ENCODE peak calls at places on chromosomes 2 and 18, in ten cellular contexts. One of them, this sample, is unnamed.

GRCh38 chr2:45968946-45969584 is 317.6 kb downstream of the PRKCE start:
- DNase-seq in endothelial cell: no peak
- DNase-seq in NCI-H1417: no peak
- DNase-seq in IMR-90: peak
- DNase-seq in nephron progenitor cell: peak
- DNase-seq in hippocampal formation: no peak
- DNase-seq in amniotic epithelial cell: no peak
- DNase-seq in activated effector memory CD4-positive, alpha-beta T cell treated with Interleukin-2 at 50 U/mL for 16 hours: no peak
- DNase-seq in brain microvascular endothelial cell: peak
- DNase-seq in ascending aorta: no peak
- DNase-seq in this sample: no peak

GRCh38 chr2:176558574-176559140 is 289.4 kb downstream of the MTX2 start:
- DNase-seq in brain microvascular endothelial cell: no peak
- DNase-seq in ascending aorta: no peak
- DNase-seq in endothelial cell: no peak
- DNase-seq in hippocampal formation: no peak
- DNase-seq in activated effector memory CD4-positive, alpha-beta T cell treated with Interleukin-2 at 50 U/mL for 16 hours: no peak
- DNase-seq in amniotic epithelial cell: no peak
- DNase-seq in IMR-90: no peak
- DNase-seq in nephron progenitor cell: no peak
- DNase-seq in NCI-H1417: no peak
- DNase-seq in this sample: no peak

GRCh38 chr2:38498039-38498438 is 104.7 kb downstream of the HNRNPLL start:
- DNase-seq in amniotic epithelial cell: no peak
- DNase-seq in brain microvascular endothelial cell: no peak
- DNase-seq in endothelial cell: no peak
- DNase-seq in ascending aorta: no peak
- DNase-seq in activated effector memory CD4-positive, alpha-beta T cell treated with Interleukin-2 at 50 U/mL for 16 hours: no peak
- DNase-seq in nephron progenitor cell: peak
- DNase-seq in NCI-H1417: peak
- DNase-seq in IMR-90: no peak
- DNase-seq in hippocampal formation: no peak
- DNase-seq in this sample: no peak

GRCh38 chr2:153986488-153987229 is 114.9 kb downstream of the GALNT13 start:
- DNase-seq in brain microvascular endothelial cell: no peak
- DNase-seq in amniotic epithelial cell: peak
- DNase-seq in NCI-H1417: no peak
- DNase-seq in hippocampal formation: no peak
- DNase-seq in activated effector memory CD4-positive, alpha-beta T cell treated with Interleukin-2 at 50 U/mL for 16 hours: no peak
- DNase-seq in nephron progenitor cell: no peak
- DNase-seq in ascending aorta: no peak
- DNase-seq in IMR-90: no peak
- DNase-seq in endothelial cell: no peak
- DNase-seq in this sample: no peak

GRCh38 chr2:165016772-165017411 is 61.6 kb upstream of the SLC38A11 start:
- DNase-seq in ascending aorta: no peak
- DNase-seq in nephron progenitor cell: peak
- DNase-seq in NCI-H1417: no peak
- DNase-seq in amniotic epithelial cell: peak
- DNase-seq in IMR-90: peak
- DNase-seq in hippocampal formation: peak
- DNase-seq in brain microvascular endothelial cell: peak
- DNase-seq in endothelial cell: peak
- DNase-seq in activated effector memory CD4-positive, alpha-beta T cell treated with Interleukin-2 at 50 U/mL for 16 hours: no peak
- DNase-seq in this sample: peak

GRCh38 chr2:138435701-138436100 is 65.9 kb upstream of the SPOPL start:
- DNase-seq in NCI-H1417: no peak
- DNase-seq in activated effector memory CD4-positive, alpha-beta T cell treated with Interleukin-2 at 50 U/mL for 16 hours: no peak
- DNase-seq in nephron progenitor cell: no peak
- DNase-seq in endothelial cell: no peak
- DNase-seq in IMR-90: no peak
- DNase-seq in brain microvascular endothelial cell: no peak
- DNase-seq in amniotic epithelial cell: no peak
- DNase-seq in ascending aorta: no peak
- DNase-seq in hippocampal formation: no peak
- DNase-seq in this sample: no peak

GRCh38 chr2:192655916-192656315 is 461.2 kb upstream of the TMEFF2 start:
- DNase-seq in hippocampal formation: no peak
- DNase-seq in ascending aorta: no peak
- DNase-seq in amniotic epithelial cell: no peak
- DNase-seq in IMR-90: no peak
- DNase-seq in endothelial cell: no peak
- DNase-seq in nephron progenitor cell: peak
- DNase-seq in brain microvascular endothelial cell: no peak
- DNase-seq in NCI-H1417: no peak
- DNase-seq in activated effector memory CD4-positive, alpha-beta T cell treated with Interleukin-2 at 50 U/mL for 16 hours: no peak
- DNase-seq in this sample: no peak

GRCh38 chr2:7676714-7677113 is 759.5 kb downstream of the RNF144A start:
- DNase-seq in endothelial cell: no peak
- DNase-seq in hippocampal formation: no peak
- DNase-seq in activated effector memory CD4-positive, alpha-beta T cell treated with Interleukin-2 at 50 U/mL for 16 hours: no peak
- DNase-seq in brain microvascular endothelial cell: no peak
- DNase-seq in IMR-90: no peak
- DNase-seq in ascending aorta: no peak
- DNase-seq in nephron progenitor cell: no peak
- DNase-seq in amniotic epithelial cell: no peak
- DNase-seq in NCI-H1417: no peak
- DNase-seq in this sample: no peak

GRCh38 chr2:232489516-232490220 is 2.0 kb upstream of the ECEL1 start:
- DNase-seq in endothelial cell: no peak
- DNase-seq in ascending aorta: no peak
- DNase-seq in NCI-H1417: no peak
- DNase-seq in IMR-90: no peak
- DNase-seq in amniotic epithelial cell: no peak
- DNase-seq in activated effector memory CD4-positive, alpha-beta T cell treated with Interleukin-2 at 50 U/mL for 16 hours: no peak
- DNase-seq in nephron progenitor cell: no peak
- DNase-seq in hippocampal formation: no peak
- DNase-seq in brain microvascular endothelial cell: no peak
- DNase-seq in this sample: no peak

GRCh38 chr2:20930928-20931327 is 108.0 kb upstream of the LDAH start:
- DNase-seq in activated effector memory CD4-positive, alpha-beta T cell treated with Interleukin-2 at 50 U/mL for 16 hours: no peak
- DNase-seq in amniotic epithelial cell: peak
- DNase-seq in nephron progenitor cell: no peak
- DNase-seq in endothelial cell: no peak
- DNase-seq in IMR-90: peak
- DNase-seq in NCI-H1417: no peak
- DNase-seq in ascending aorta: no peak
- DNase-seq in brain microvascular endothelial cell: peak
- DNase-seq in hippocampal formation: no peak
- DNase-seq in this sample: peak

GRCh38 chr18:63992751-63993150 is 22.9 kb downstream of the SERPINB8 start:
- DNase-seq in brain microvascular endothelial cell: no peak
- DNase-seq in nephron progenitor cell: no peak
- DNase-seq in endothelial cell: no peak
- DNase-seq in amniotic epithelial cell: no peak
- DNase-seq in NCI-H1417: no peak
- DNase-seq in IMR-90: no peak
- DNase-seq in ascending aorta: no peak
- DNase-seq in activated effector memory CD4-positive, alpha-beta T cell treated with Interleukin-2 at 50 U/mL for 16 hours: no peak
- DNase-seq in hippocampal formation: no peak
- DNase-seq in this sample: no peak

GRCh38 chr2:42032796-42033195 is 15.0 kb upstream of the PKDCC start:
- DNase-seq in amniotic epithelial cell: no peak
- DNase-seq in activated effector memory CD4-positive, alpha-beta T cell treated with Interleukin-2 at 50 U/mL for 16 hours: no peak
- DNase-seq in ascending aorta: no peak
- DNase-seq in hippocampal formation: no peak
- DNase-seq in IMR-90: no peak
- DNase-seq in brain microvascular endothelial cell: no peak
- DNase-seq in endothelial cell: no peak
- DNase-seq in NCI-H1417: no peak
- DNase-seq in nephron progenitor cell: no peak
- DNase-seq in this sample: no peak

GRCh38 chr18:31129398-31130115 is 27.3 kb upstream of the DSC2 start:
- DNase-seq in NCI-H1417: no peak
- DNase-seq in endothelial cell: no peak
- DNase-seq in hippocampal formation: no peak
- DNase-seq in IMR-90: no peak
- DNase-seq in nephron progenitor cell: no peak
- DNase-seq in activated effector memory CD4-positive, alpha-beta T cell treated with Interleukin-2 at 50 U/mL for 16 hours: no peak
- DNase-seq in amniotic epithelial cell: no peak
- DNase-seq in brain microvascular endothelial cell: no peak
- DNase-seq in ascending aorta: no peak
- DNase-seq in this sample: no peak

GRCh38 chr2:33180915-33181314 is 234.2 kb downstream of the LTBP1 start:
- DNase-seq in amniotic epithelial cell: no peak
- DNase-seq in NCI-H1417: no peak
- DNase-seq in ascending aorta: no peak
- DNase-seq in IMR-90: no peak
- DNase-seq in hippocampal formation: no peak
- DNase-seq in nephron progenitor cell: no peak
- DNase-seq in activated effector memory CD4-positive, alpha-beta T cell treated with Interleukin-2 at 50 U/mL for 16 hours: no peak
- DNase-seq in endothelial cell: no peak
- DNase-seq in brain microvascular endothelial cell: no peak
- DNase-seq in this sample: no peak

GRCh38 chr2:224145751-224146355 is 106.8 kb upstream of the SERPINE2 start:
- DNase-seq in brain microvascular endothelial cell: peak
- DNase-seq in hippocampal formation: no peak
- DNase-seq in NCI-H1417: no peak
- DNase-seq in amniotic epithelial cell: peak
- DNase-seq in IMR-90: peak
- DNase-seq in ascending aorta: peak
- DNase-seq in activated effector memory CD4-positive, alpha-beta T cell treated with Interleukin-2 at 50 U/mL for 16 hours: no peak
- DNase-seq in nephron progenitor cell: no peak
- DNase-seq in endothelial cell: no peak
- DNase-seq in this sample: peak

GRCh38 chr2:12014088-12014960 is 267.9 kb downstream of the LPIN1 start:
- DNase-seq in NCI-H1417: no peak
- DNase-seq in hippocampal formation: no peak
- DNase-seq in IMR-90: peak
- DNase-seq in brain microvascular endothelial cell: no peak
- DNase-seq in amniotic epithelial cell: peak
- DNase-seq in ascending aorta: no peak
- DNase-seq in endothelial cell: no peak
- DNase-seq in nephron progenitor cell: no peak
- DNase-seq in activated effector memory CD4-positive, alpha-beta T cell treated with Interleukin-2 at 50 U/mL for 16 hours: no peak
- DNase-seq in this sample: no peak

GRCh38 chr2:216619411-216620393 is 13.5 kb upstream of the IGFBP2 start:
- DNase-seq in NCI-H1417: peak
- DNase-seq in IMR-90: peak
- DNase-seq in hippocampal formation: no peak
- DNase-seq in amniotic epithelial cell: peak
- DNase-seq in ascending aorta: no peak
- DNase-seq in brain microvascular endothelial cell: no peak
- DNase-seq in endothelial cell: no peak
- DNase-seq in nephron progenitor cell: no peak
- DNase-seq in activated effector memory CD4-positive, alpha-beta T cell treated with Interleukin-2 at 50 U/mL for 16 hours: no peak
- DNase-seq in this sample: no peak

GRCh38 chr2:234873103-234873827 is 78.6 kb upstream of the SH3BP4 start:
- DNase-seq in nephron progenitor cell: no peak
- DNase-seq in amniotic epithelial cell: no peak
- DNase-seq in NCI-H1417: no peak
- DNase-seq in activated effector memory CD4-positive, alpha-beta T cell treated with Interleukin-2 at 50 U/mL for 16 hours: no peak
- DNase-seq in IMR-90: no peak
- DNase-seq in brain microvascular endothelial cell: peak
- DNase-seq in hippocampal formation: no peak
- DNase-seq in endothelial cell: no peak
- DNase-seq in ascending aorta: no peak
- DNase-seq in this sample: no peak

GRCh38 chr2:200308421-200309295 is 2.2 kb downstream of the SPATS2L start:
- DNase-seq in brain microvascular endothelial cell: no peak
- DNase-seq in activated effector memory CD4-positive, alpha-beta T cell treated with Interleukin-2 at 50 U/mL for 16 hours: no peak
- DNase-seq in nephron progenitor cell: no peak
- DNase-seq in IMR-90: peak
- DNase-seq in hippocampal formation: no peak
- DNase-seq in amniotic epithelial cell: peak
- DNase-seq in ascending aorta: no peak
- DNase-seq in endothelial cell: no peak
- DNase-seq in NCI-H1417: no peak
- DNase-seq in this sample: no peak

GRCh38 chr18:76456018-76456750 is 38.9 kb downstream of the ZNF516 start:
- DNase-seq in activated effector memory CD4-positive, alpha-beta T cell treated with Interleukin-2 at 50 U/mL for 16 hours: no peak
- DNase-seq in ascending aorta: no peak
- DNase-seq in brain microvascular endothelial cell: no peak
- DNase-seq in IMR-90: no peak
- DNase-seq in nephron progenitor cell: no peak
- DNase-seq in hippocampal formation: no peak
- DNase-seq in amniotic epithelial cell: peak
- DNase-seq in NCI-H1417: no peak
- DNase-seq in endothelial cell: no peak
- DNase-seq in this sample: peak

GRCh38 chr2:201120500-201120899 is 4.5 kb downstream of the CFLAR start:
- DNase-seq in endothelial cell: no peak
- DNase-seq in nephron progenitor cell: no peak
- DNase-seq in brain microvascular endothelial cell: no peak
- DNase-seq in NCI-H1417: no peak
- DNase-seq in activated effector memory CD4-positive, alpha-beta T cell treated with Interleukin-2 at 50 U/mL for 16 hours: no peak
- DNase-seq in amniotic epithelial cell: peak
- DNase-seq in hippocampal formation: no peak
- DNase-seq in IMR-90: no peak
- DNase-seq in ascending aorta: no peak
- DNase-seq in this sample: no peak